ENCODE peak calls at places on chromosome 5, in five cellular contexts. D, Y, B, I and M are unnamed samples.

GRCh38 chr5:91707521-91707841 is 324.4 kb upstream of the ARRDC3 start:
- DNase-seq in D (no peak), Y (no peak), B (no peak), I (no peak), M (no peak)

GRCh38 chr5:97735209-97735608 is 552.2 kb upstream of the RIOK2 start:
- DNase-seq in D (no peak), Y (no peak), B (no peak), I (peak), M (no peak)

GRCh38 chr5:177469061-177469628 is 4.3 kb downstream of the DBN1 start:
- DNase-seq in D (no peak), Y (no peak), B (no peak), I (no peak), M (no peak)

GRCh38 chr5:169343761-169344160 is 42.8 kb upstream of the SLIT3 start:
- DNase-seq in D (no peak), Y (no peak), B (no peak), I (no peak), M (no peak)

GRCh38 chr5:159965031-159965837 is 43.7 kb upstream of the TTC1 start:
- DNase-seq in D (peak), Y (peak), B (peak), I (no peak), M (no peak)

GRCh38 chr5:4941957-4942830 is 197.9 kb upstream of the ADAMTS16 start:
- DNase-seq in D (no peak), Y (no peak), B (no peak), I (no peak), M (no peak)

GRCh38 chr5:142246263-142246662 is 78.6 kb downstream of the SPRY4 start:
- DNase-seq in D (no peak), Y (no peak), B (no peak), I (peak), M (no peak)

GRCh38 chr5:127830157-127830556 is 127.0 kb downstream of the CCDC192 start:
- DNase-seq in D (no peak), Y (no peak), B (no peak), I (no peak), M (no peak)

GRCh38 chr5:179209359-179210150 is 135.7 kb downstream of the ADAMTS2 start:
- DNase-seq in D (no peak), Y (no peak), B (no peak), I (peak), M (no peak)

GRCh38 chr5:61866930-61867329 is 439.1 kb upstream of the KIF2A start:
- DNase-seq in D (no peak), Y (no peak), B (no peak), I (peak), M (peak)

GRCh38 chr5:167511-167910 is 23.8 kb upstream of the LRRC14B start:
- DNase-seq in D (peak), Y (peak), B (no peak), I (no peak), M (no peak)

GRCh38 chr5:156155638-156156037 is 171.3 kb upstream of the SGCD start:
- DNase-seq in D (no peak), Y (no peak), B (no peak), I (no peak), M (no peak)

GRCh38 chr5:65663804-65664521 is 39.1 kb downstream of the SHLD3 start:
- DNase-seq in D (no peak), Y (no peak), B (no peak), I (no peak), M (no peak)
- TF ChIP-seq CTCF in D (peak), Y (no peak), B (no peak), I (peak), M (peak)

GRCh38 chr5:68418230-68418629 is 202.7 kb downstream of the PIK3R1 start:
- DNase-seq in D (no peak), Y (no peak), B (no peak), I (no peak), M (no peak)
- H3K4me3 ChIP-seq in D (no peak), Y (no peak), B (no peak), I (no peak), M (no peak)

GRCh38 chr5:41346609-41347008 is 133.3 kb upstream of the C6 start:
- DNase-seq in D (no peak), Y (no peak), B (no peak), I (no peak), M (no peak)
- TF ChIP-seq CTCF in D (no peak), Y (no peak), B (no peak), I (no peak), M (no peak)

GRCh38 chr5:73749485-73750270 is 123.7 kb downstream of the ARHGEF28 start:
- DNase-seq in D (no peak), Y (no peak), B (no peak), I (no peak), M (no peak)
- H3K4me3 ChIP-seq in D (no peak), Y (no peak), B (no peak), I (no peak), M (no peak)

GRCh38 chr5:64040496-64040895 is 78.3 kb upstream of the HTR1A start:
- DNase-seq in D (no peak), Y (no peak), B (no peak), I (no peak), M (no peak)
- TF ChIP-seq CTCF in D (no peak), Y (no peak), B (no peak), I (no peak), M (no peak)

DNA sequence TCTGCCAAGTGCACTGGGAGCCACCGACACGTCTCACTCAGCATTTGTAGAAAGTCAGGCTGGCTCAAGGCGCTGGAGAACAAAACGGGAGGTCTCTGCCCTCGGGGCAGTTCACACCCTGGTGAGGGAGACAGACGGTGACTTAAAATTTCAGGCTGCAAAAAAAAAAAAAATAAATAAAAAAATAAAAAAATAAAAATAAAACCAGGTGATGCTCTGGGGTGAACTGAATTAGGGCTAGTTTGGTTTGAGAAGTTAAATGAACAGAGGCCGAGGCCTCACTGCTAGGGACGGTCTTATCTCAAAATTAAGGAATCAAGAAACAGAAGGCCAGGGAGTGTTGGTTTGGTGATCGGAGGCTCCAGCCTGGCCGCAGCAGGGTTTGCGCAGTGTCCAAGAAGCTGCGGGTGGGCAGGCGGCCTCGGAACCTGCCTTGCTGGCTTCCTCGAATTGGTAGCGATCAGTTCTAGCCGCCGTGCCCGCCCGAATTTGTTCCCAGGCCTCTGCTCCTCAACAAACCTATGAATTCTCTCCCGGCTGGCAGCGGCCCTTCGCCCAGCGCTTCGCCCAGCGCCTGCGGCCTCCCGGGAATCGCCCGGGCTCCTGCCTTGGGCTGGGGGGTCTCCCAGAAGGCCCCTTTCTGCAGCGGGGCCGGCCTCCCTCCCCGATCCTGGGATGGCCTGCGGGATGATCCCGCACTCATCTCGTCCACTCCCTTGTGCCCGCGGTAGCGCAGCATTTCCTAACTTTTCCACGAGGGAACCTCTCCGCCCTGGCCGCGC is 1.5 kb downstream of the NKX2-5 start:
- DNase-seq in D (no peak), Y (no peak), B (no peak), I (no peak), M (no peak)
- H3K4me3 ChIP-seq in D (no peak), Y (no peak), B (no peak), I (no peak), M (no peak)

GRCh38 chr5:135444360-135444759 is 2.8 kb downstream of the DCANP1 start:
- DNase-seq in D (peak), Y (peak), B (no peak), I (no peak), M (no peak)

GRCh38 chr5:135444881-135445280 is 2.3 kb downstream of the DCANP1 start:
- DNase-seq in D (peak), Y (peak), B (no peak), I (no peak), M (no peak)

GRCh38 chr5:135442387-135443256 is 4.5 kb downstream of the DCANP1 start:
- DNase-seq in D (peak), Y (peak), B (no peak), I (no peak), M (no peak)

GRCh38 chr5:135441919-135442318 is 5.2 kb downstream of the DCANP1 start:
- DNase-seq in D (peak), Y (peak), B (no peak), I (no peak), M (no peak)

DNA sequence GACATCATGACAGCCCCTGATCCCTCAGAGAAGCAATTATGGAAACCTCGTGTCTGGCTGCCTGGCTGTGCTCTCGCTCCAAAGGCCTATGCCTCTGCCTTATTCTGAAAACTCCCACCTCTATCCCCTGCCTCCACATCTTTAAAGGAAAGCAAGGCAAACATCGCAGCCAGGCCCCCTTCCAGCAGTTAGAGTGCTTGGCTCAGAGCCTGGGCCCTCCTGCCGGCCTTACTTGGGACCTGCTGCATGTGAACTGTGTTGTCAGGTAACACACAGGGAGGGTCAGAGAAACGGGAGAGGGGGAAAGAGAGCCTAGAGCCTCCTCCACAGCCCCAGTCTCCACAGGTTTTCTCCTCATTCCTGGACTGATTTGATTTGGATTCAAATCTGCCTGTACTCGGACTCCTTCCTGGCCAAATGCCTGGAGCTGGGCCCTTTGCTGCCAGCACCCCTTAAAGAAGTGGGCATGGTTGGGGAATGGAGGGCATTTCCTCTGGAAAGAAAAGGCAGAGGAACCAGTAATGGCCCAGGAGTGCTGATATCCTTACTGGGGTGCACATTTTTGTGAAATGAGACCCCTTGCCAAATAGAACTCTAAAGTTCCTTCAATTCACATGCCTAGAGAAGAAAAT is 3.7 kb downstream of the DCANP1 start:
- DNase-seq in D (peak), Y (peak), B (no peak), I (no peak), M (no peak)
- TF ChIP-seq CTCF in D (no peak), Y (no peak), B (no peak), I (no peak), M (no peak)

DNA sequence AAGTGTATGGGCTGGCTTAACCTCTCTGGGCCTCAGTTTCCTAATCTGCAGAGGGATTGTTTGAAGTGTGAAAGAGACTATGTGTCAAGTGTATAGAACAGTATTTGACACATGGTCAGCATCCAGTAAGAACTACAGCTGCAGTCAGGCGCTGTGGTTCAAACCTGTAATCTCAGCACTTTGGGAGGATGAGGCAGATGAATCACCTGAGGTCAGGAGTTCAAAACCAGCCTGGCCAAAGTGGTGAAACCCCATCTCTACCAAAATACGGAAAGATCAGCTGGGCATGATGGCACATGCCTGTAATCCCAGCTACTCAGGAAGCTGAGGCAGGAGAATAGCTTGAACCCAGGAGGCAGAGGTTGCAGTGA is 31.9 kb upstream of the STING1 start:
- DNase-seq in D (no peak), Y (no peak), B (no peak), I (no peak), M (no peak)
- H3K4me3 ChIP-seq in D (no peak), Y (no peak), B (no peak), I (no peak), M (no peak)

GRCh38 chr5:103444333-103445038 is 118.1 kb downstream of the NUDT12 start:
- DNase-seq in D (no peak), Y (no peak), B (no peak), I (no peak), M (no peak)

GRCh38 chr5:103442756-103443155 is 119.8 kb downstream of the NUDT12 start:
- DNase-seq in D (no peak), Y (no peak), B (no peak), I (no peak), M (no peak)

GRCh38 chr5:103445426-103446035 is 117.1 kb downstream of the NUDT12 start:
- DNase-seq in D (no peak), Y (no peak), B (no peak), I (no peak), M (no peak)

GRCh38 chr5:103439007-103439406 is 123.6 kb downstream of the NUDT12 start:
- DNase-seq in D (no peak), Y (no peak), B (no peak), I (no peak), M (no peak)

DNA sequence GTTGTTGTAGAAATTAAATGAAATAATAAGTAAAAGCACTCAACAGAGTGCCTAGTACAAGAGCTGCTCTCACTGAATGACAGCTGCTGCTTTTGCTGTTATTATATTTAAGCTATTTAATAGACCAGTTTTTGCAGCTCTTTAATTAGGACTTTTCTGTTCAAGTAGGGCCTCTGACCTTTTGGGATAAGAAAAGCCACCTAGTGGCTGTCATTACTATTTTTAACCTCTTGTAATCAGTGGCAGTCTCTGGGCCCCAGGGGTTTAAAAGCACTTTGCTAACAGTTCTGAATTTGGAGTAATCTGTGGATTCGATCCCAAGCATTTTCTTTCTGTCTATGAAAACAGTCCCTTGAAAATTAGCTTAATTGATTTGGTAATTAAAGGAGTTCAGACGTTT is 121.1 kb downstream of the NUDT12 start:
- DNase-seq in D (no peak), Y (no peak), B (no peak), I (no peak), M (no peak)
- TF ChIP-seq CTCF in D (no peak), Y (no peak), B (no peak), I (peak), M (peak)

GRCh38 chr5:72558383-72558782 is 51.2 kb upstream of the ZNF366 start:
- DNase-seq in D (no peak), Y (no peak), B (no peak), I (no peak), M (no peak)

GRCh38 chr5:72555871-72556270 is 48.7 kb upstream of the ZNF366 start:
- DNase-seq in D (no peak), Y (no peak), B (no peak), I (no peak), M (no peak)

GRCh38 chr5:72557147-72557501 is 49.9 kb upstream of the ZNF366 start:
- DNase-seq in D (no peak), Y (no peak), B (no peak), I (no peak), M (no peak)

GRCh38 chr5:72556351-72557146 is 49.3 kb upstream of the ZNF366 start:
- DNase-seq in D (peak), Y (peak), B (peak), I (peak), M (peak)

DNA sequence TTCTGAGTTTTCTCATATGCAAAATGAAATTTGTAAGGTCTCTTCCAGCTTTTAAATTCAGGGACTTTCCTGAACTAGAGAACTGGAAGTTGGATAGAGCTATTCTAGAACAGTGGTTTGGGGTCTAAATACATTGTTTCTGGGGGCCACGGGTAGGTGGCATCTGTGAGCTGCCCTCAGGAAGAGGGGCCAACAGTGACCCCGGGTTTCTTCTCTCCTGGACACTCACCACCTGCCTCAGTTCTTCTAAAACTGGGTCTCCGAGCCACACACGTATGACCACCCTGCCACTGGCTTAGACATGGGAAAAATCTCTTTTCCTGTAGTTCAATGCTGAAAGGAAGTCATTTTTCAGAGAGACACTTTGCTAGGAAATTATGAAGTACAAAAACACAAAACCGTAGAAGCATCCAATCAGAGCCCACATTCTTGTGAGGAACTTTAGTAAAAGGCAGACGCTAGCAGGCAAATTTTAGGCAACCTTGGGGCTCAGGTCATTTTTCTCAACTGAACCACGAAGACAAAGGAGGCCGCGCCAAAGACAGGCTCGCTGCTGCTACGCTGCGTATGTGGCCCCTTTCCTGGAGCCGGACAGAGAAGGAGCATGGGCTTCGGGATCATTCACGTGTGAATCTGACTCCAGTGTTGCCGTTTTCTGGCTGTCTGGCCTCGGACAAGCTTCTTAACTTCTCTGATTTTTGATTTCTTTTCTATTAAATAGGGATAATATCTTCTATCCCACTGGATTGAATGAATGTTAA is 50.5 kb upstream of the ZNF366 start:
- DNase-seq in D (no peak), Y (no peak), B (no peak), I (no peak), M (no peak)
- H3K4me3 ChIP-seq in D (no peak), Y (no peak), B (no peak), I (no peak), M (no peak)